ENCODE peak calls at places on chromosomes 2 and 18, in seven cellular contexts. W is GOT3; H is stimulated activated CD4-positive, alpha-beta T cell treated with anti-CD3 and anti-CD28 coated beads, Interleukin-12 subunit alpha, Interleukin-12 subunit beta, amount 100 ng/mL, for 48 hours; B is EL; E is T-cell; R is foreskin fibroblast; D is heart left ventricle. J is an unnamed sample.

GRCh38 chr2:160522951-160523700 is 29.5 kb upstream of the RBMS1 start:
- DNase-seq in W (no peak), H (no peak), B (peak), E (no peak), R (peak), D (no peak), J (no peak)

GRCh38 chr2:113158884-113159553 is 14.8 kb upstream of the PSD4 start:
- DNase-seq in W (no peak), H (no peak), B (peak), E (no peak), R (peak), D (no peak), J (no peak)

GRCh38 chr2:100237770-100238169 is 84.5 kb downstream of the LONRF2 start:
- DNase-seq in W (no peak), H (no peak), B (no peak), E (no peak), R (no peak), D (no peak), J (no peak)

GRCh38 chr2:188203756-188204155 is 87.9 kb upstream of the GULP1 start:
- DNase-seq in W (no peak), H (no peak), B (no peak), E (no peak), R (peak), D (no peak), J (no peak)

GRCh38 chr2:119134775-119135174 is 23.8 kb downstream of the C1QL2 start:
- DNase-seq in W (no peak), H (no peak), B (no peak), E (no peak), R (no peak), D (no peak), J (no peak)

GRCh38 chr2:61420986-61421546 is 49.8 kb downstream of the USP34 start:
- DNase-seq in W (no peak), H (no peak), B (no peak), E (no peak), R (no peak), D (no peak), J (no peak)

GRCh38 chr2:163213699-163214098 is 375.1 kb upstream of the KCNH7 start:
- DNase-seq in W (no peak), H (no peak), B (peak), E (no peak), R (peak), D (no peak), J (no peak)

GRCh38 chr2:120373424-120373823 is 27.5 kb downstream of the INHBB start:
- DNase-seq in W (no peak), H (no peak), B (no peak), E (no peak), R (no peak), D (peak), J (no peak)

GRCh38 chr2:129872438-129872837 is 107.0 kb upstream of the RAB6C start:
- DNase-seq in W (no peak), H (no peak), B (no peak), E (no peak), R (no peak), D (no peak), J (no peak)

GRCh38 chr2:96694816-96695455 is 44.9 kb downstream of the LMAN2L start:
- DNase-seq in W (no peak), H (no peak), B (no peak), E (no peak), R (no peak), D (no peak), J (no peak)

GRCh38 chr2:238202326-238203103 is 980 bp downstream of the ILKAP start:
- DNase-seq in W (no peak), H (no peak), B (peak), E (no peak), R (peak), D (no peak), J (peak)

GRCh38 chr2:27308359-27308875 is at the start of gene UCN:
- DNase-seq in W (no peak), H (no peak), B (no peak), E (no peak), R (peak), D (no peak), J (no peak)

GRCh38 chr2:96962567-96963203 is 23.7 kb downstream of the FAM178B start:
- DNase-seq in W (no peak), H (peak), B (no peak), E (peak), R (no peak), D (no peak), J (peak)

GRCh38 chr18:14975431-14975830 is 227.5 kb downstream of the ANKRD30B start:
- DNase-seq in W (no peak), H (no peak), B (no peak), E (no peak), R (no peak), D (no peak), J (no peak)

GRCh38 chr18:34809697-34810096 is 99.6 kb downstream of the DTNA start:
- DNase-seq in W (peak), H (no peak), B (peak), E (no peak), R (peak), D (no peak), J (peak)

GRCh38 chr2:222884765-222885424 is 24.1 kb downstream of the ACSL3 start:
- DNase-seq in W (no peak), H (no peak), B (no peak), E (no peak), R (no peak), D (no peak), J (no peak)

GRCh38 chr2:36539631-36540030 is 58.3 kb downstream of the FEZ2 start:
- DNase-seq in W (no peak), H (no peak), B (peak), E (no peak), R (peak), D (no peak), J (no peak)

GRCh38 chr18:75553021-75553420 is 125.5 kb upstream of the SMIM21 start:
- DNase-seq in W (no peak), H (no peak), B (no peak), E (no peak), R (no peak), D (no peak), J (no peak)

GRCh38 chr18:48445540-48445939 is 36.4 kb upstream of the ZBTB7C start:
- DNase-seq in W (no peak), H (peak), B (peak), E (peak), R (peak), D (peak), J (peak)

GRCh38 chr2:232994446-232994845 is 18.6 kb downstream of the NGEF start:
- DNase-seq in W (no peak), H (no peak), B (no peak), E (no peak), R (no peak), D (no peak), J (no peak)

GRCh38 chr18:57029761-57030160 is 117.1 kb upstream of the BOD1L2 start:
- DNase-seq in W (no peak), H (no peak), B (no peak), E (no peak), R (no peak), D (no peak), J (no peak)

GRCh38 chr2:235218486-235218907 is 266.7 kb downstream of the SH3BP4 start:
- DNase-seq in W (no peak), H (no peak), B (no peak), E (no peak), R (no peak), D (no peak), J (no peak)

GRCh38 chr2:73561422-73561821 is 80.8 kb downstream of the NAT8 start:
- DNase-seq in W (no peak), H (no peak), B (no peak), E (no peak), R (peak), D (no peak), J (no peak)

GRCh38 chr2:150938586-150938985 is 323.1 kb downstream of the RBM43 start:
- DNase-seq in W (no peak), H (no peak), B (peak), E (no peak), R (peak), D (no peak), J (no peak)

GRCh38 chr2:150133623-150134022 is 353.8 kb downstream of the RND3 start:
- DNase-seq in W (no peak), H (no peak), B (peak), E (no peak), R (peak), D (no peak), J (no peak)

GRCh38 chr18:7174359-7175107 is 56.4 kb upstream of the LRRC30 start:
- DNase-seq in W (no peak), H (no peak), B (peak), E (no peak), R (peak), D (no peak), J (no peak)

GRCh38 chr18:46843372-46843771 is 73.9 kb downstream of the PIAS2 start:
- DNase-seq in W (no peak), H (no peak), B (no peak), E (no peak), R (no peak), D (no peak), J (no peak)

GRCh38 chr2:195575879-195576391 is 81.1 kb upstream of the SLC39A10 start:
- DNase-seq in W (no peak), H (no peak), B (peak), E (no peak), R (peak), D (no peak), J (peak)

GRCh38 chr2:226426292-226426736 is 373.3 kb downstream of the IRS1 start:
- DNase-seq in W (no peak), H (no peak), B (peak), E (no peak), R (peak), D (no peak), J (no peak)

GRCh38 chr2:66443977-66444855 is 9.3 kb downstream of the MEIS1 start:
- DNase-seq in W (no peak), H (no peak), B (peak), E (no peak), R (peak), D (no peak), J (no peak)

GRCh38 chr18:64663086-64663485 is 514.2 kb upstream of the LINC00305 start:
- DNase-seq in W (no peak), H (no peak), B (no peak), E (no peak), R (no peak), D (no peak), J (no peak)

GRCh38 chr2:10258326-10258725 is 44.4 kb upstream of the HPCAL1 start:
- DNase-seq in W (no peak), H (no peak), B (no peak), E (no peak), R (no peak), D (no peak), J (no peak)

GRCh38 chr2:44560352-44560751 is 198.6 kb downstream of the CAMKMT start:
- DNase-seq in W (no peak), H (peak), B (no peak), E (no peak), R (peak), D (no peak), J (no peak)